ENCODE peak calls at places on chromosomes 13 and 19, in nine cellular contexts. L, P, G, I, K, E, V, U and X are unnamed samples. For H3K36me3, the result is how much of the 10 kb centered on the place peaks cover.

GRCh38 chr19:44757057-44757734 is 8.7 kb downstream of the BCL3 start:
- DNase-seq in K (peak), P (peak), L (no peak), V (no peak), I (peak), U (no peak), E (no peak), G (peak), X (no peak)

GRCh38 chr13:95530178-95530577 is 22.3 kb upstream of the CLDN10 start:
- DNase-seq in K (peak), V (no peak), P (no peak), I (peak), U (no peak), L (peak), G (no peak), E (no peak), X (no peak)

GRCh38 chr19:16435999-16436650 is 35.6 kb downstream of the EPS15L1 start:
- DNase-seq in G (no peak), K (no peak), V (no peak), E (no peak), P (no peak), I (no peak), L (no peak), U (no peak), X (no peak)

GRCh38 chr13:27283906-27284523 is 13.4 kb downstream of the RASL11A start:
- DNase-seq in P (no peak), G (no peak), L (peak), I (peak), U (no peak), K (peak), V (no peak), E (no peak), X (no peak)

GRCh38 chr19:6105444-6105843 is 4.9 kb downstream of the RFX2 start:
- DNase-seq in V (no peak), L (no peak), G (no peak), U (no peak), I (no peak), P (no peak), K (no peak), E (no peak), X (no peak)

GRCh38 chr13:20381401-20381800 is 144.3 kb downstream of the CRYL1 start:
- DNase-seq in P (no peak), L (no peak), E (no peak), V (no peak), I (no peak), U (no peak), G (no peak), K (no peak), X (no peak)

GRCh38 chr19:23527797-23528196 is 132.5 kb upstream of the ZNF91 start:
- DNase-seq in P (no peak), L (no peak), V (no peak), I (no peak), K (no peak), E (no peak), U (no peak), G (no peak), X (no peak)

GRCh38 chr13:71968025-71968424 is 101.0 kb upstream of the DACH1 start:
- DNase-seq in U (no peak), P (no peak), K (no peak), I (no peak), V (no peak), G (no peak), E (no peak), L (no peak), X (no peak)

GRCh38 chr19:44539236-44539819 is 9.9 kb upstream of the CEACAM20 start:
- DNase-seq in I (no peak), E (no peak), P (no peak), U (no peak), L (no peak), K (no peak), V (no peak), G (no peak), X (no peak)

GRCh38 chr19:1168877-1169791 is 4.9 kb downstream of the SBNO2 start:
- DNase-seq in U (peak), P (no peak), K (no peak), L (peak), E (no peak), G (peak), I (peak), V (no peak), X (peak)

GRCh38 chr13:67134322-67135129 is 95.6 kb downstream of the PCDH9 start:
- DNase-seq in L (no peak), U (no peak), G (no peak), P (no peak), K (no peak), V (no peak), E (no peak), I (peak), X (no peak)

GRCh38 chr19:1747285-1748114 is 5.8 kb upstream of the ONECUT3 start:
- DNase-seq in K (no peak), P (no peak), U (peak), G (no peak), L (peak), V (peak), E (no peak), I (peak), X (no peak)

GRCh38 chr19:34363094-34363493 is 1.9 kb upstream of the GPI start:
- DNase-seq in L (no peak), G (no peak), V (no peak), I (no peak), U (no peak), P (no peak), E (no peak), K (no peak), X (no peak)

GRCh38 chr19:7611541-7612279 is 16.0 kb downstream of the CAMSAP3 start:
- DNase-seq in V (no peak), I (no peak), G (no peak), P (no peak), K (no peak), L (no peak), U (peak), E (no peak), X (no peak)

GRCh38 chr13:50408068-50408467 is 392.8 kb downstream of the KCNRG start:
- DNase-seq in U (no peak), K (no peak), V (no peak), I (no peak), P (no peak), E (no peak), G (no peak), L (no peak), X (no peak)

GRCh38 chr19:56253737-56254136 is 18.8 kb upstream of the EDDM13 start:
- DNase-seq in P (no peak), G (no peak), K (no peak), L (no peak), U (no peak), V (peak), I (peak), E (no peak), X (no peak)

GRCh38 chr19:3131168-3131567 is 4.7 kb upstream of the GNA15 start:
- DNase-seq in P (no peak), I (no peak), E (peak), L (no peak), V (no peak), G (no peak), K (no peak), U (no peak), X (peak)

GRCh38 chr19:38101723-38102122 is 122.3 kb downstream of the DPF1 start:
- DNase-seq in K (no peak), L (no peak), U (no peak), V (no peak), I (no peak), E (no peak), G (no peak), P (no peak), X (no peak)

GRCh38 chr19:47438793-47439220 is 19.5 kb upstream of the MEIS3 start:
- DNase-seq in G (no peak), I (no peak), V (no peak), U (no peak), K (no peak), L (peak), E (no peak), P (no peak), X (no peak)

GRCh38 chr13:94978516-94978915 is 266.2 kb upstream of the SOX21 start:
- DNase-seq in K (no peak), G (no peak), I (no peak), V (no peak), L (no peak), P (no peak), E (no peak), U (no peak), X (no peak)

GRCh38 chr13:96762876-96763275 is 231.4 kb downstream of the OXGR1 start:
- DNase-seq in I (no peak), L (no peak), U (no peak), V (no peak), P (no peak), G (no peak), E (no peak), K (no peak), X (no peak)

GRCh38 chr19:39936020-39936419 is 1.6 kb upstream of the FCGBP start:
- DNase-seq in E (no peak), U (no peak), K (no peak), P (no peak), V (no peak), G (no peak), I (no peak), L (no peak), X (no peak)
- H3K27ac ChIP-seq in E (peak), U (no peak), K (no peak), P (no peak), V (no peak), G (no peak), I (no peak), L (no peak), X (no peak)

DNA sequence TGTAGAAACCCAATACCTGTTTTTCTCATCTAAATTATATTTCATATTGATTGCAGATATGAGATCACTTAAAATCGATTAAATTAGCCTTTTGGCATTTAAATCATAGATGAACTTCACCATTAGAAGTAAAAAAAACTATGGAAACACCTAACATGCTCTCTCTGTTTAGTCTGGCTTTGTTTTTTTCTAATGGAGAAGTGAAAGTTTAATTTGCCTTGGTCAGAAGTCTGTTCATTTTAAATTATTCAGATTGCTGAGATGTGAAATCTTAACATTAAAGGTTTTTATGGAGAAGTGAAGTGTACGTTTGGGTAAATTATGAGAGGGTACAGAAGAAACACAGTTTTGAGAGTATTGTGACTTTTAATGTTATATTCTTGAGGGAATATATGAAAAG is 6.7 kb downstream of the SUGT1 start:
- DNase-seq in G (no peak), I (no peak), U (no peak), L (no peak), K (no peak), P (no peak), E (no peak), V (no peak), X (no peak)
- H3K4me3 ChIP-seq in G (no peak), I (no peak), U (no peak), L (no peak), K (no peak), P (no peak), E (no peak), V (no peak), X (no peak)

GRCh38 chr13:91020635-91021034 is 326.9 kb upstream of the MIR17HG start:
- DNase-seq in P (no peak), L (no peak), V (no peak), K (no peak), I (no peak), U (no peak), E (no peak), G (no peak), X (no peak)

GRCh38 chr13:91017669-91018053 is 329.8 kb upstream of the MIR17HG start:
- DNase-seq in U (no peak), G (no peak), V (peak), K (no peak), E (no peak), P (no peak), L (peak), I (no peak), X (no peak)

GRCh38 chr13:91014696-91015095 is 332.8 kb upstream of the MIR17HG start:
- DNase-seq in L (no peak), E (no peak), G (no peak), P (no peak), V (no peak), U (no peak), K (no peak), I (peak), X (no peak)

GRCh38 chr13:91017031-91017668 is 330.3 kb upstream of the MIR17HG start:
- DNase-seq in U (no peak), G (no peak), P (no peak), L (peak), E (no peak), K (peak), I (peak), V (peak), X (no peak)
- H3K36me3 ChIP-seq in U (under half), G (under half), P (under half), L (under half), E (under half), K (under half), I (under half), V (under half), X (under half)

GRCh38 chr19:40341601-40342482 is 6.4 kb downstream of the C19orf47 start:
- DNase-seq in G (no peak), I (no peak), K (peak), E (no peak), P (peak), V (no peak), U (no peak), L (no peak), X (peak)
- H3K27ac ChIP-seq in G (no peak), I (peak), K (peak), E (no peak), P (peak), V (peak), U (no peak), L (no peak), X (no peak)